ENCODE peak calls at places on chromosome 4, in five cellular contexts. R is A549; G is mucosa of descending colon; I is activated CD4-positive, alpha-beta T cell treated with anti-CD3 and anti-CD28 coated beads, Interleukin-2, amount 50 U/mL, for 24 hours; Y is AG10803. N is an unnamed sample.
A peak's percentile ranks its signal among the peaks of the same experiment; 100 is the strongest.

GRCh38 chr4:176319237-176319703 is 496 bp upstream of the SPCS3 start:
- DNase-seq in R (no peak), G (no peak), I (no peak), Y (no peak), N (no peak)

GRCh38 chr4:150211016-150211415 is 132.8 kb downstream of the DCLK2 start:
- DNase-seq in Y (peak; percentile 36), R (no peak), G (no peak), I (no peak), N (no peak)

GRCh38 chr4:184824776-184825393 is 883 bp downstream of the ACSL1 start:
- DNase-seq in Y (no peak), I (peak; percentile 10), R (no peak), G (no peak), N (no peak)

GRCh38 chr4:21512351-21512750 is 436.2 kb downstream of the KCNIP4 start:
- DNase-seq in R (peak; percentile 0), I (no peak), Y (peak; percentile 12), G (no peak), N (no peak)

GRCh38 chr4:76748649-76749048 is 149.3 kb downstream of the SOWAHB start:
- DNase-seq in R (peak; percentile 13), G (no peak), I (no peak), Y (peak; percentile 30), N (no peak)

GRCh38 chr4:124806403-124806802 is 93.9 kb upstream of the ANKRD50 start:
- DNase-seq in I (no peak), R (no peak), Y (no peak), G (no peak), N (no peak)

GRCh38 chr4:151223465-151223864 is 53.5 kb upstream of the PRSS48 start:
- DNase-seq in I (no peak), G (no peak), R (no peak), Y (no peak), N (no peak)

GRCh38 chr4:85937507-85937906 is 422.3 kb downstream of the MAPK10 start:
- DNase-seq in I (no peak), G (no peak), Y (no peak), R (no peak), N (no peak)

GRCh38 chr4:37644962-37645361 is 41.2 kb downstream of the RELL1 start:
- DNase-seq in I (no peak), G (no peak), R (no peak), Y (peak; percentile 38), N (no peak)

GRCh38 chr4:103720661-103721060 is 876 bp upstream of the TACR3 start:
- DNase-seq in I (no peak), G (no peak), R (no peak), Y (no peak), N (no peak)

GRCh38 chr4:132071815-132072214 is 1077.3 kb upstream of the PCDH10 start:
- DNase-seq in Y (no peak), R (no peak), I (no peak), G (no peak), N (no peak)

GRCh38 chr4:149746281-149746680 is 69.4 kb downstream of the IQCM start:
- DNase-seq in R (no peak), Y (no peak), I (no peak), G (no peak), N (no peak)

GRCh38 chr4:186144596-186145569 is 40.4 kb downstream of the FAM149A start:
- DNase-seq in G (peak; percentile 61), I (no peak), Y (peak; percentile 49), R (peak; percentile 13), N (no peak)

GRCh38 chr4:95998311-95998710 is 158.4 kb downstream of the PDHA2 start:
- DNase-seq in I (no peak), G (no peak), R (no peak), Y (no peak), N (no peak)

GRCh38 chr4:15498356-15498755 is 28.7 kb downstream of the CC2D2A start:
- DNase-seq in Y (no peak), R (no peak), G (no peak), I (no peak), N (no peak)

GRCh38 chr4:8329560-8329858 is 60.0 kb downstream of the HTRA3 start:
- DNase-seq in G (no peak), R (no peak), I (no peak), Y (no peak), N (no peak)

GRCh38 chr4:86557526-86557925 is 36.6 kb upstream of the PTPN13 start:
- DNase-seq in G (no peak), R (no peak), Y (no peak), I (no peak), N (no peak)

GRCh38 chr4:184281231-184282139 is 63.8 kb upstream of the ENPP6 start:
- DNase-seq in G (no peak), I (peak; percentile 30), R (no peak), Y (no peak), N (peak; percentile 27)

GRCh38 chr4:80062527-80062926 is 10.5 kb downstream of the ANTXR2 start:
- DNase-seq in G (no peak), I (no peak), Y (no peak), R (no peak), N (no peak)

GRCh38 chr4:110224142-110224541 is 25.7 kb upstream of the ELOVL6 start:
- DNase-seq in I (no peak), G (no peak), R (no peak), Y (no peak), N (no peak)

GRCh38 chr4:128107766-128108165 is 46.7 kb downstream of the LARP1B start:
- DNase-seq in I (no peak), G (no peak), R (no peak), Y (peak; percentile 22), N (no peak)